ENCODE peak calls at places on chromosomes 6 and 20, in nine cellular contexts. H, M, C, I, S, P, X, U and Z are unnamed samples.

GRCh38 chr20:17615645-17616479 is 46.0 kb downstream of the DSTN start:
- DNase-seq in P (peak), C (no peak), X (no peak), H (no peak), U (no peak), M (peak), I (no peak), S (peak), Z (no peak)

GRCh38 chr6:79455446-79455845 is 81.8 kb downstream of the LCA5 start:
- DNase-seq in H (no peak), S (no peak), U (no peak), M (no peak), C (no peak), P (no peak), I (no peak), X (no peak), Z (no peak)

GRCh38 chr20:50370036-50370566 is 140.1 kb upstream of the PTPN1 start:
- DNase-seq in P (no peak), U (no peak), H (no peak), S (no peak), C (no peak), M (no peak), X (no peak), I (no peak), Z (no peak)

GRCh38 chr6:42709871-42710270 is 12.5 kb downstream of the PRPH2 start:
- DNase-seq in X (no peak), S (no peak), U (no peak), P (no peak), M (no peak), H (no peak), C (no peak), I (no peak), Z (no peak)

GRCh38 chr6:39430446-39430845 is 107.9 kb upstream of the KCNK16 start:
- DNase-seq in P (no peak), C (no peak), I (no peak), U (no peak), H (no peak), X (no peak), M (no peak), S (no peak), Z (no peak)

GRCh38 chr6:134706806-134707205 is 243.1 kb downstream of the ALDH8A1 start:
- DNase-seq in X (no peak), S (no peak), C (no peak), P (no peak), I (no peak), H (no peak), U (peak), M (no peak), Z (no peak)

GRCh38 chr6:46684771-46685170 is 2.9 kb upstream of the TDRD6 start:
- DNase-seq in U (peak), I (no peak), X (peak), M (no peak), S (no peak), P (no peak), H (no peak), C (no peak), Z (no peak)

GRCh38 chr6:44487611-44488010 is 100.1 kb downstream of the CDC5L start:
- DNase-seq in H (no peak), M (no peak), S (no peak), X (no peak), P (no peak), I (no peak), U (no peak), C (no peak), Z (no peak)

GRCh38 chr20:45036044-45036755 is 64.7 kb downstream of the KCNS1 start:
- DNase-seq in M (peak), C (peak), I (peak), X (peak), U (peak), S (no peak), H (peak), P (peak), Z (no peak)

GRCh38 chr6:149974825-149975224 is 11.1 kb downstream of the ULBP1 start:
- DNase-seq in X (peak), S (no peak), M (no peak), U (no peak), I (no peak), P (peak), H (no peak), C (no peak), Z (no peak)

GRCh38 chr6:160030103-160030502 is 61.2 kb downstream of the IGF2R start:
- DNase-seq in C (peak), P (no peak), X (peak), S (peak), U (peak), I (no peak), M (no peak), H (no peak), Z (no peak)

GRCh38 chr6:133430530-133430929 is 189.4 kb downstream of the EYA4 start:
- DNase-seq in X (no peak), C (no peak), I (no peak), H (no peak), S (no peak), M (no peak), U (no peak), P (no peak), Z (no peak)

GRCh38 chr20:40589581-40589980 is 99.5 kb downstream of the MAFB start:
- DNase-seq in M (no peak), X (no peak), U (no peak), P (no peak), I (no peak), S (no peak), C (no peak), H (no peak), Z (no peak)

GRCh38 chr20:63521602-63522001 is 1.0 kb downstream of the PPDPF start:
- DNase-seq in U (no peak), C (no peak), H (no peak), M (no peak), S (no peak), P (no peak), I (no peak), X (no peak), Z (no peak)

GRCh38 chr20:45337367-45338120 is 10.7 kb downstream of the SDC4 start:
- DNase-seq in X (peak), P (no peak), I (no peak), M (no peak), H (no peak), U (peak), S (no peak), C (peak), Z (no peak)

GRCh38 chr6:42661540-42662153 is 60.8 kb downstream of the PRPH2 start:
- DNase-seq in S (peak), U (peak), X (peak), C (peak), P (peak), H (peak), I (peak), M (peak), Z (no peak)

GRCh38 chr6:56540232-56540631 is 102.5 kb downstream of the DST start:
- DNase-seq in M (no peak), X (no peak), C (no peak), U (no peak), H (no peak), I (no peak), S (no peak), P (peak), Z (no peak)

GRCh38 chr6:155787168-155787567 is 331.5 kb upstream of the NOX3 start:
- DNase-seq in C (no peak), I (no peak), X (no peak), M (no peak), S (no peak), P (no peak), U (no peak), H (no peak), Z (no peak)

GRCh38 chr6:11164717-11165646 is 53.5 kb upstream of the ERVFRD-1 start:
- DNase-seq in M (no peak), H (no peak), S (no peak), X (no peak), C (no peak), I (no peak), P (no peak), U (no peak), Z (no peak)

GRCh38 chr6:54473328-54473727 is 165.1 kb downstream of the TINAG start:
- DNase-seq in U (no peak), X (no peak), S (no peak), C (no peak), H (no peak), P (no peak), I (no peak), M (no peak), Z (no peak)